ENCODE peak calls at places on chromosomes 6 and 20, in five cellular contexts. R is hippocampal formation, T is astrocyte of the cerebellum, A is neuronal stem cell, O is fibroblast of mammary gland. H is an unnamed sample.

GRCh38 chr6:1930356-1930755 is 315.0 kb downstream of the GMDS start:
- DNase-seq in T (peak), A (no peak), R (no peak), O (no peak), H (no peak)

GRCh38 chr6:158654960-158655485 is 5.2 kb downstream of the SYTL3 start:
- DNase-seq in O (peak), A (no peak), T (no peak), R (no peak), H (no peak)

GRCh38 chr20:29408034-29408695 is 1849.3 kb upstream of the DEFB115 start:
- DNase-seq in A (no peak), O (no peak), T (no peak), R (no peak), H (no peak)

GRCh38 chr20:44326391-44327159 is 10.3 kb upstream of the R3HDML start:
- DNase-seq in A (no peak), T (no peak), O (no peak), R (no peak), H (no peak)

GRCh38 chr20:45345104-45345936 is 2.9 kb downstream of the SDC4 start:
- DNase-seq in R (peak), T (no peak), O (no peak), A (no peak), H (no peak)

GRCh38 chr6:159044899-159045727 is at the start of gene TAGAP:
- DNase-seq in T (no peak), O (no peak), A (no peak), R (peak), H (no peak)

GRCh38 chr20:19974621-19975435 is 42.3 kb upstream of the NAA20 start:
- DNase-seq in O (peak), A (no peak), T (peak), R (peak), H (peak)

GRCh38 chr20:18712877-18713276 is 100.7 kb upstream of the SCP2D1 start:
- DNase-seq in O (no peak), A (peak), T (no peak), R (no peak), H (no peak)

GRCh38 chr20:64069614-64070243 is 6.7 kb downstream of the TCEA2 start:
- DNase-seq in T (no peak), A (peak), O (no peak), R (no peak), H (no peak)

GRCh38 chr6:54238407-54238806 is 69.8 kb upstream of the TINAG start:
- DNase-seq in T (peak), A (no peak), R (no peak), O (peak), H (peak)

GRCh38 chr6:47371139-47371874 is 61.6 kb upstream of the TNFRSF21 start:
- DNase-seq in R (no peak), T (no peak), A (no peak), O (peak), H (no peak)

GRCh38 chr6:44699851-44700250 is 312.3 kb downstream of the CDC5L start:
- DNase-seq in O (no peak), R (no peak), A (no peak), T (no peak), H (no peak)

GRCh38 chr6:156347251-156348049 is 429.7 kb upstream of the ARID1B start:
- DNase-seq in O (no peak), A (no peak), R (no peak), T (no peak), H (no peak)

GRCh38 chr6:143675946-143676345 is 1.8 kb upstream of the PHACTR2 start:
- DNase-seq in O (peak), T (no peak), R (no peak), A (no peak), H (no peak)

GRCh38 chr6:141452354-141452686 is 680.4 kb upstream of the GJE1 start:
- DNase-seq in R (no peak), A (no peak), O (no peak), T (no peak), H (no peak)

GRCh38 chr6:25010917-25011625 is 75.3 kb upstream of the RIPOR2 start:
- DNase-seq in A (no peak), T (no peak), R (no peak), O (peak), H (no peak)

GRCh38 chr20:45444050-45444449 is 25.5 kb upstream of the WFDC2 start:
- DNase-seq in R (no peak), T (no peak), A (no peak), O (no peak), H (no peak)

GRCh38 chr6:111898452-111898851 is 25.2 kb upstream of the FYN start:
- DNase-seq in T (no peak), R (no peak), A (no peak), O (no peak), H (no peak)

GRCh38 chr6:40623178-40623577 is 36.0 kb upstream of the LRFN2 start:
- DNase-seq in O (no peak), R (no peak), T (no peak), A (no peak), H (no peak)

GRCh38 chr20:36860811-36861624 is 14.9 kb upstream of the TLDC2 start:
- DNase-seq in R (peak), T (no peak), A (no peak), O (no peak), H (no peak)

GRCh38 chr20:42531675-42531985 is 658.1 kb downstream of the PTPRT start:
- DNase-seq in A (no peak), R (no peak), O (no peak), T (no peak), H (no peak)

GRCh38 chr6:98835149-98836024 is 1.0 kb downstream of the POU3F2 start:
- DNase-seq in R (no peak), O (no peak), T (no peak), A (peak), H (no peak)

GRCh38 chr20:53205046-53205445 is 232.9 kb downstream of the TSHZ2 start:
- DNase-seq in T (no peak), O (no peak), A (no peak), R (no peak), H (no peak)

GRCh38 chr6:154341876-154342275 is 14.7 kb downstream of the IPCEF1 start:
- DNase-seq in R (no peak), O (no peak), T (no peak), A (no peak), H (no peak)

GRCh38 chr6:26555505-26556262 is 17.5 kb downstream of the HMGN4 start:
- DNase-seq in A (no peak), T (no peak), R (no peak), O (peak), H (no peak)

GRCh38 chr20:57680934-57681914 is 28.6 kb downstream of the PMEPA1 start:
- DNase-seq in A (no peak), R (no peak), T (no peak), O (no peak), H (no peak)

GRCh38 chr6:10585232-10585887 is 64.2 kb downstream of the GCNT2 start:
- DNase-seq in R (no peak), A (peak), O (no peak), T (no peak), H (no peak)

GRCh38 chr6:169921853-169922779 is 170.7 kb downstream of the ERMARD start:
- DNase-seq in T (no peak), O (no peak), A (no peak), R (no peak), H (no peak)

H was measured in HFF-Myc.